ENCODE peak calls at places on chromosomes 16 and 17, in ten cellular contexts. V, R, Y, C, M, I, Z, J, E and H are unnamed samples.

GRCh38 chr16:47519996-47520679 is 59.0 kb downstream of the PHKB start:
- DNase-seq in E (no peak), Z (no peak), Y (no peak), J (no peak), M (no peak), R (no peak), C (no peak), V (no peak), I (no peak), H (no peak)

GRCh38 chr17:74288785-74289184 is 14.8 kb downstream of the DNAI2 start:
- DNase-seq in E (no peak), J (no peak), I (no peak), C (no peak), V (no peak), R (no peak), Y (peak), Z (peak), M (no peak), H (no peak)

GRCh38 chr17:21318439-21318838 is 33.9 kb downstream of the MAP2K3 start:
- DNase-seq in I (no peak), E (no peak), V (no peak), R (no peak), Y (no peak), J (no peak), C (no peak), Z (no peak), M (peak), H (no peak)

GRCh38 chr17:70767102-70767701 is 597.9 kb downstream of the KCNJ2 start:
- DNase-seq in J (peak), M (no peak), R (peak), V (peak), Y (peak), C (no peak), Z (peak), I (peak), E (peak), H (peak)

GRCh38 chr17:79420318-79421243 is 190.3 kb downstream of the RBFOX3 start:
- DNase-seq in J (peak), R (no peak), Z (peak), E (no peak), Y (peak), I (peak), M (no peak), C (no peak), V (peak), H (peak)

GRCh38 chr16:25108054-25108453 is 3.5 kb upstream of the LCMT1 start:
- DNase-seq in J (no peak), R (no peak), I (no peak), M (no peak), C (no peak), V (peak), Z (peak), E (no peak), Y (peak), H (no peak)

GRCh38 chr16:10412935-10413601 is 27.2 kb downstream of the ATF7IP2 start:
- DNase-seq in J (no peak), E (no peak), Z (no peak), R (no peak), I (no peak), C (no peak), V (no peak), M (no peak), Y (no peak), H (no peak)

GRCh38 chr17:35129973-35130351 is 8.5 kb downstream of the FNDC8 start:
- DNase-seq in V (no peak), Y (no peak), M (no peak), I (no peak), R (no peak), C (no peak), Z (no peak), J (no peak), E (no peak), H (no peak)

GRCh38 chr17:50035421-50035879 is 20.5 kb upstream of the ITGA3 start:
- DNase-seq in I (no peak), V (no peak), Z (no peak), M (no peak), R (peak), Y (no peak), E (no peak), J (no peak), C (no peak), H (no peak)